ENCODE peak calls at places on chromosomes 5 and 9, in five cellular contexts. X is epithelial cell of esophagus, N is mammary epithelial cell, V is upper lobe of left lung, U is pancreas. W is an unnamed sample.

GRCh38 chr5:126970517-126971017 is 59.8 kb downstream of the MARCHF3 start:
- DNase-seq in X (no peak), N (no peak), U (no peak), V (no peak), W (peak; percentile 82)

GRCh38 chr9:107422189-107422802 is 67.3 kb downstream of the KLF4 start:
- DNase-seq in X (peak; percentile 81), U (peak; percentile 75), N (peak; percentile 59), V (peak; percentile 76), W (peak; percentile 78)

GRCh38 chr5:1494780-1495524 is 28.8 kb downstream of the LPCAT1 start:
- DNase-seq in X (no peak), N (no peak), V (peak; percentile 77), U (no peak), W (no peak)

GRCh38 chr5:20555034-20555433 is 567.0 kb upstream of the CDH18 start:
- DNase-seq in X (peak; percentile 2), V (no peak), U (no peak), N (no peak), W (no peak)

GRCh38 chr5:172713113-172713808 is 57.7 kb downstream of the DUSP1 start:
- DNase-seq in X (no peak), U (peak; percentile 90), N (no peak), V (peak; percentile 59), W (no peak)

GRCh38 chr9:99828417-99829176 is 6.9 kb downstream of the NR4A3 start:
- DNase-seq in X (no peak), V (peak; percentile 31), N (no peak), U (peak; percentile 58), W (peak; percentile 28)

GRCh38 chr5:172686111-172686510 is 45.0 kb downstream of the NEURL1B start:
- DNase-seq in N (no peak), U (no peak), V (no peak), X (no peak), W (no peak)

GRCh38 chr9:34374339-34374738 is 2.4 kb downstream of the MYORG start:
- DNase-seq in V (no peak), N (no peak), U (no peak), X (no peak), W (no peak)

GRCh38 chr5:31036407-31036806 is 157.1 kb upstream of the CDH6 start:
- DNase-seq in V (no peak), U (no peak), N (no peak), X (peak; percentile 18), W (no peak)

GRCh38 chr9:131402738-131403492 is 9.0 kb downstream of the PRRC2B start:
- DNase-seq in N (peak; percentile 79), V (peak; percentile 91), U (peak; percentile 86), X (peak; percentile 86), W (peak; percentile 94)

GRCh38 chr5:159310492-159310891 is 19.8 kb downstream of the IL12B start:
- DNase-seq in X (peak; percentile 59), U (peak; percentile 60), V (peak; percentile 77), N (peak; percentile 31), W (no peak)
- H3K4me3 ChIP-seq in X (peak overlapping the region; percentile 7), U (no peak overlapping the region), V (peak overlapping the region; percentile 27), N (no peak overlapping the region), W (no peak overlapping the region)

GRCh38 chr5:95840969-95841368 is 18.4 kb upstream of the GLRX start:
- DNase-seq in V (no peak), N (no peak), X (no peak), U (no peak), W (no peak)

GRCh38 chr5:95843733-95844223 is 21.3 kb upstream of the GLRX start:
- DNase-seq in N (no peak), U (peak; percentile 20), V (peak; percentile 71), X (no peak), W (peak; percentile 60)

GRCh38 chr5:95841914-95842812 is 19.6 kb upstream of the GLRX start:
- DNase-seq in U (no peak), N (peak; percentile 37), V (peak; percentile 85), X (peak; percentile 94), W (peak; percentile 96)

GRCh38 chr5:95845401-95845800 is 22.9 kb upstream of the GLRX start:
- DNase-seq in X (no peak), V (no peak), U (no peak), N (no peak), W (no peak)

DNA sequence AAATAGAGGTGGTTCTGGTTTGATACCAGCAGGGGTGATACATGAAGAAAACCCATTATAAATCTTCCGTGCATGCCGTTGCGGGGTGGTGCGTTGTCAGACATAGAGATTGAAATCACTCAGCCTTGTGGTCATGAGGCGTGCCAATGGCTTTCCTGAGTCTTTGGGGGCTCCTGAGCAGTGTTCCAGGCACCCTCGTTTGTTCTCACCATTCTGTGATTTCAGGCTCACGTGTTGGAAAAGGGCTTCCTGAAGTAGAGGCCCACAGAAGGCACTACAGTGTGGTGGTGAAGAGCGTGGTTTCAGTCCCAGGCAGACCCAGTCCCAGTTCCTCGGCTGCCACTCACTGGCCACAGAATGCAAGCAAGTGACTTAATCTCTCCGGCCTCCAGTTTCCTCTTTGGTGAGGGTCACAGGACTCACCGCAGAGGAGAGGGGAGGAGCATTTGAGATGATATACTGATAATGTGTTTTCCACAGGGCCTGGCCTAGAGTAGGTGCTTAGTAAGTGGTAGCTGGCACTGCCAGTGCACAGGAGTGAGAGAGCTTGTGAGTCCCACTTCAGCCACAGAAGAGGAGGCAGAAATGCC is 20.5 kb upstream of the GLRX start:
- DNase-seq in V (peak; percentile 97), X (no peak), N (no peak), U (peak; percentile 53), W (peak; percentile 47)
- TF ChIP-seq CTCF in V (peak; percentile 16), X (no peak), N (no peak), U (no peak), W (no peak)

GRCh38 chr9:135562235-135562745 is 734 bp downstream of the PAEP start:
- DNase-seq in U (no peak), X (no peak), V (no peak), N (no peak), W (no peak)
- H3K4me3 ChIP-seq in U (no peak overlapping the region), X (no peak overlapping the region), V (no peak overlapping the region), N (no peak overlapping the region), W (no peak overlapping the region)

GRCh38 chr9:134702291-134702690 is 60.7 kb downstream of the COL5A1 start:
- DNase-seq in V (no peak), N (no peak), U (no peak), X (no peak), W (no peak)
- TF ChIP-seq CTCF in V (no peak), N (no peak), U (no peak), X (no peak), W (no peak)

GRCh38 chr9:127754761-127755557 is 19.9 kb upstream of the TOR2A start:
- DNase-seq in X (no peak), V (no peak), N (no peak), U (peak; percentile 64), W (no peak)
- H3K4me3 ChIP-seq in X (no peak overlapping the region), V (peak overlapping the region; percentile 31), N (no peak overlapping the region), U (no peak overlapping the region), W (no peak overlapping the region)

W was measured in fibroblast of mammary gland.